ENCODE peak calls at places on chromosome 1, in five cellular contexts. B, P, Q, W and V are unnamed samples.

GRCh38 chr1:241639653-241640148 is 468 bp downstream of the CHML start:
- DNase-seq in B (no peak), P (peak; percentile 21), Q (peak; percentile 70), W (peak; percentile 68), V (peak; percentile 88)

GRCh38 chr1:209769956-209770355 is 14.1 kb downstream of the TRAF3IP3 start:
- DNase-seq in B (no peak), P (no peak), Q (no peak), W (no peak), V (no peak)

GRCh38 chr1:172938676-172939075 is 112.1 kb downstream of the TNFSF18 start:
- DNase-seq in B (peak; percentile 75), P (no peak), Q (no peak), W (no peak), V (no peak)

GRCh38 chr1:191368891-191369654 is 789.2 kb upstream of the RGS18 start:
- DNase-seq in B (no peak), P (no peak), Q (no peak), W (no peak), V (no peak)

GRCh38 chr1:218371927-218372672 is 27.0 kb downstream of the TGFB2 start:
- DNase-seq in B (peak; percentile 59), P (peak; percentile 48), Q (no peak), W (no peak), V (no peak)

GRCh38 chr1:247465796-247466195 is 7.9 kb upstream of the OR2B11 start:
- DNase-seq in B (no peak), P (no peak), Q (no peak), W (no peak), V (no peak)

GRCh38 chr1:89001510-89001909 is 9.1 kb upstream of the KYAT3 start:
- DNase-seq in B (peak; percentile 33), P (no peak), Q (no peak), W (no peak), V (no peak)

GRCh38 chr1:183194527-183195145 is 8.6 kb downstream of the LAMC2 start:
- DNase-seq in B (no peak), P (no peak), Q (no peak), W (no peak), V (no peak)

GRCh38 chr1:185317886-185318310 is 855 bp upstream of the IVNS1ABP start:
- DNase-seq in B (no peak), P (no peak), Q (peak; percentile 67), W (peak; percentile 26), V (peak; percentile 52)

GRCh38 chr1:220089650-220090556 is at the start of gene BPNT1:
- DNase-seq in B (peak; percentile 93), P (peak; percentile 98), Q (peak; percentile 94), W (peak; percentile 90), V (peak; percentile 95)
- TF ChIP-seq POLR2A in B (no peak), P (peak; percentile 57), Q (no peak), W (peak; percentile 75), V (no peak)

DNA sequence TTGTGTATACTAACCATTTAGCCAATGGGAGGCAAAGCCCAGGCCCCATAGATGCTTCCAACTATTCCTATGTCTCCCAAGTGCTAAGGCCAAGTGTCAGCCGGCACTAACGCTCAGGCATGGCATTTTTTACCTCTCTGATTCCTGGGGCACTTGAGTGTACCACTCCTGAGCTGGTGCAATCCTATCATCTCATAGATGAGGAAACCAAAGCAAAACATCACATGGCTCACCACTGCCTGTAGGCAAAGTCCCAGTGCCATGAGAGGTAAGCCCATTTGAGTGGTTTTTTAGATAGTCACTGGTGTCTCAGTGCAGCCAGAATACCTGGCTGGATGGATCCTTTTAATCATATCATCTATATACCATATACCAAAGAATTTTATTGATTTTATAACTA is 8.0 kb upstream of the CCN1 start:
- DNase-seq in B (no peak), P (no peak), Q (no peak), W (no peak), V (no peak)
- TF ChIP-seq POLR2A in B (no peak), P (no peak), Q (no peak), W (no peak), V (no peak)

DNA sequence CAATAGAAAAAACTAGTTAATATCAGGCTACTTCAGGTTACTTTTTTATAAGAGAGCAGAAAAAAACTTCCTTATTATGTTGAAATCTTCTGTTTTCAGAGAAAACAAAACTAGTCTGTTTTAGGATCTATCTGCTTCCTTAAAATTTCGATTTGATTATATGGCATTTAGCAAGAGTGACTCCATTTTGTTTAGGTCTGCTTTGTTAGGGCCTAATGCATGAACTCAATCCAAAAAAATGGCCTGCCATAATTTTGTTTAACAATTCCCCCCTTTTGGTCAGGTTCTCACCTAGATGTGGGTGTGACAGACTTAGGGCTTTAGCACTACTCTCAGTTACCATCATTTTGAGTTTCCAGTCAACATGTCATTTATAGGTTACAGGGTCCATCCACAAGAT is 89.8 kb upstream of the GNG12 start:
- DNase-seq in B (no peak), P (no peak), Q (no peak), W (no peak), V (no peak)
- TF ChIP-seq POLR2A in B (no peak), P (no peak), Q (no peak), W (no peak), V (no peak)

DNA sequence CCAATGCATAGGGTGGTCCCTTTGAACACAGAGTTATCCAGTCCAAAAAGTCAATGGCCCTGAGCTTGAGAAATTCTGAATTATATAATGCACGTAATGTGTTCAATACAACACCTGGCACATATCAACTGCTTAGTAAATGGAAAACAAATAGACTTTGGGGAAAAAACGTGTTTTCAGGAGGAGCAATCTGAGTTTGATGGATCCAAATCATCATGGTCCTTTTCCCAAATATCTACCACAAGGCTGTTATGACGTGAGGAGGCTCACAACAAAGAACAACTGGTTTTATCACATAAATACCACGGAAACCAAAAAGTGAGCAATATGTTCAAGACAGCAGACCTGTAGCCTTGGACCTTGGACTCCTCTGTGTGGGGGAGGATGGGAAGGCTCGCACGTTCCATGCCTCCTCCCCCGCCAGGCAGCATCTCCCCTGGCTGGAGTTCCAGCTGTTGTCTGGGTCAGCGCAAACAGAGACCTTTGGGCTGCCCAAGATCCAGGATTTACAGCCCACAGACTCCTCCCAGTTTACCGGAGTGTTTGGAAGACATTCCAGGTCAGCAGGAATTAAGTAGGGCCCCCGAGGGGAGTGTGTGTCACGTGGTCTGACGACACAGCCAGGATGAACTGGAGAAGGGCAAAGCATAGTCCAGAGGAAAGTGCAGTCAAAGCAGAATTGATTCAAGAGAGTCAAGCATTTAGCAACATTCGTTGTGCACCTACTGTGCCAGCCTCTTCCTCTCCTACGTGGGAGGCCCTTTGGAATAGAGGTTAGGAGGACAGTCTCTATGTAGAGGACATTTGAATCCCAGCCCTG is 32.2 kb upstream of the MED18 start:
- DNase-seq in B (no peak), P (no peak), Q (no peak), W (peak; percentile 57), V (no peak)
- TF ChIP-seq POLR2A in B (no peak), P (no peak), Q (no peak), W (no peak), V (no peak)

DNA sequence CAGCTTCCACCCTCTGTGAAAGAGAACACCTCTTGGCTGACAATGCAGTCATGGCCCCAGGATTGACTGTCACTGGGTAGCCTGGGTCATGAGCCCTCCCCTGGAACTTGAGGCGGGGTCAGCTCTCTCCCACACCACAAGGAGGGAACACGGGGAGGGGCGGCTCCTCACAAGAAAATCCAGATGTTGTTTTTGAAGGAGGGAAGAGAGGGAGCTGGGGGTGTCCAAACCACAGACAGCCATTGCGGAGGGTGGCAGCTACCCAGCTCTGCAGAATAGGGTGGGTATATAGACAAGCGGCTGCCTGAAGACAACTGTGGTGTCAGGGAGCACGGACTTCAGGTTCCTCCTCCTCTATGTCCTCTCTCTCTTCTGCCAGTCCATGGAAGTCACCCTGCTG is 60.7 kb upstream of the RUNX3 start:
- DNase-seq in B (no peak), P (no peak), Q (no peak), W (no peak), V (no peak)
- TF ChIP-seq POLR2A in B (no peak), P (no peak), Q (no peak), W (no peak), V (no peak)

GRCh38 chr1:94143809-94144176 is 22.8 kb upstream of the ABCA4 start:
- DNase-seq in B (no peak), P (no peak), Q (no peak), W (no peak), V (no peak)
- TF ChIP-seq POLR2A in B (no peak), P (no peak), Q (no peak), W (no peak), V (no peak)